ENCODE peak calls at places on chromosomes 11 and 22, in nine cellular contexts. One of them, this sample, is unnamed.

GRCh38 chr11:69823641-69824285 is 4.5 kb upstream of the FGF3 start:
- DNase-seq in keratinocyte: no peak
- DNase-seq in A549: no peak
- DNase-seq in hepatocyte: no peak
- DNase-seq in AG09309: no peak
- DNase-seq in cardiac fibroblast: no peak
- DNase-seq in SK-N-SH: no peak
- DNase-seq in LNCaP clone FGC: no peak
- DNase-seq in upper lobe of right lung: no peak
- DNase-seq in this sample: no peak

GRCh38 chr11:2214527-2215229 is 43.1 kb upstream of the TH start:
- DNase-seq in keratinocyte: no peak
- DNase-seq in A549: no peak
- DNase-seq in hepatocyte: no peak
- DNase-seq in AG09309: no peak
- DNase-seq in cardiac fibroblast: no peak
- DNase-seq in SK-N-SH: peak; percentile 43
- DNase-seq in LNCaP clone FGC: no peak
- DNase-seq in upper lobe of right lung: peak; percentile 60
- DNase-seq in this sample: no peak

GRCh38 chr11:130653838-130654601 is 205.6 kb downstream of the ADAMTS15 start:
- DNase-seq in keratinocyte: no peak
- DNase-seq in A549: no peak
- DNase-seq in hepatocyte: no peak
- DNase-seq in AG09309: no peak
- DNase-seq in cardiac fibroblast: peak; percentile 46
- DNase-seq in SK-N-SH: no peak
- DNase-seq in LNCaP clone FGC: peak; percentile 85
- DNase-seq in upper lobe of right lung: peak; percentile 86
- DNase-seq in this sample: no peak

GRCh38 chr22:49629586-49630447 is 197.9 kb downstream of the BRD1 start:
- DNase-seq in keratinocyte: no peak
- DNase-seq in A549: no peak
- DNase-seq in hepatocyte: peak; percentile 54
- DNase-seq in AG09309: no peak
- DNase-seq in cardiac fibroblast: no peak
- DNase-seq in SK-N-SH: no peak
- DNase-seq in LNCaP clone FGC: no peak
- DNase-seq in upper lobe of right lung: no peak
- DNase-seq in this sample: no peak

GRCh38 chr11:64620286-64620962 is 29.4 kb downstream of the SLC22A12 start:
- DNase-seq in keratinocyte: no peak
- DNase-seq in A549: no peak
- DNase-seq in hepatocyte: peak; percentile 80
- DNase-seq in AG09309: no peak
- DNase-seq in cardiac fibroblast: no peak
- DNase-seq in SK-N-SH: peak; percentile 85
- DNase-seq in LNCaP clone FGC: no peak
- DNase-seq in upper lobe of right lung: no peak
- DNase-seq in this sample: no peak

GRCh38 chr11:123885570-123885969 is at the start of gene TMEM225:
- DNase-seq in keratinocyte: no peak
- DNase-seq in A549: no peak
- DNase-seq in hepatocyte: no peak
- DNase-seq in AG09309: no peak
- DNase-seq in cardiac fibroblast: no peak
- DNase-seq in SK-N-SH: no peak
- DNase-seq in LNCaP clone FGC: no peak
- DNase-seq in upper lobe of right lung: no peak
- DNase-seq in this sample: no peak

GRCh38 chr11:64304032-64304315 is 1.4 kb upstream of the ESRRA start:
- DNase-seq in keratinocyte: no peak
- DNase-seq in A549: no peak
- DNase-seq in hepatocyte: no peak
- DNase-seq in AG09309: no peak
- DNase-seq in cardiac fibroblast: no peak
- DNase-seq in SK-N-SH: no peak
- DNase-seq in LNCaP clone FGC: no peak
- DNase-seq in upper lobe of right lung: no peak
- DNase-seq in this sample: no peak

GRCh38 chr22:37681001-37681424 is 5.1 kb upstream of the NOL12 start:
- DNase-seq in keratinocyte: no peak
- DNase-seq in A549: no peak
- DNase-seq in hepatocyte: no peak
- DNase-seq in AG09309: no peak
- DNase-seq in cardiac fibroblast: peak; percentile 72
- DNase-seq in SK-N-SH: no peak
- DNase-seq in LNCaP clone FGC: no peak
- DNase-seq in upper lobe of right lung: no peak
- DNase-seq in this sample: no peak

GRCh38 chr11:67031791-67032561 is 9.0 kb downstream of the SYT12 start:
- DNase-seq in keratinocyte: no peak
- DNase-seq in A549: no peak
- DNase-seq in hepatocyte: no peak
- DNase-seq in AG09309: no peak
- DNase-seq in cardiac fibroblast: peak; percentile 68
- DNase-seq in SK-N-SH: no peak
- DNase-seq in LNCaP clone FGC: no peak
- DNase-seq in upper lobe of right lung: no peak
- DNase-seq in this sample: no peak

GRCh38 chr11:67030976-67031375 is 8.0 kb downstream of the SYT12 start:
- DNase-seq in keratinocyte: no peak
- DNase-seq in A549: no peak
- DNase-seq in hepatocyte: no peak
- DNase-seq in AG09309: no peak
- DNase-seq in cardiac fibroblast: no peak
- DNase-seq in SK-N-SH: no peak
- DNase-seq in LNCaP clone FGC: no peak
- DNase-seq in upper lobe of right lung: no peak
- DNase-seq in this sample: no peak

GRCh38 chr11:67032830-67033555 is 10.1 kb downstream of the SYT12 start:
- DNase-seq in keratinocyte: no peak
- DNase-seq in A549: peak; percentile 60
- DNase-seq in hepatocyte: peak; percentile 76
- DNase-seq in AG09309: peak; percentile 78
- DNase-seq in cardiac fibroblast: peak; percentile 90
- DNase-seq in SK-N-SH: no peak
- DNase-seq in LNCaP clone FGC: no peak
- DNase-seq in upper lobe of right lung: no peak
- DNase-seq in this sample: no peak

GRCh38 chr11:67034350-67034749 is 11.4 kb downstream of the SYT12 start:
- DNase-seq in keratinocyte: no peak
- DNase-seq in A549: no peak
- DNase-seq in hepatocyte: no peak
- DNase-seq in AG09309: no peak
- DNase-seq in cardiac fibroblast: no peak
- DNase-seq in SK-N-SH: no peak
- DNase-seq in LNCaP clone FGC: no peak
- DNase-seq in upper lobe of right lung: no peak
- DNase-seq in this sample: no peak

DNA sequence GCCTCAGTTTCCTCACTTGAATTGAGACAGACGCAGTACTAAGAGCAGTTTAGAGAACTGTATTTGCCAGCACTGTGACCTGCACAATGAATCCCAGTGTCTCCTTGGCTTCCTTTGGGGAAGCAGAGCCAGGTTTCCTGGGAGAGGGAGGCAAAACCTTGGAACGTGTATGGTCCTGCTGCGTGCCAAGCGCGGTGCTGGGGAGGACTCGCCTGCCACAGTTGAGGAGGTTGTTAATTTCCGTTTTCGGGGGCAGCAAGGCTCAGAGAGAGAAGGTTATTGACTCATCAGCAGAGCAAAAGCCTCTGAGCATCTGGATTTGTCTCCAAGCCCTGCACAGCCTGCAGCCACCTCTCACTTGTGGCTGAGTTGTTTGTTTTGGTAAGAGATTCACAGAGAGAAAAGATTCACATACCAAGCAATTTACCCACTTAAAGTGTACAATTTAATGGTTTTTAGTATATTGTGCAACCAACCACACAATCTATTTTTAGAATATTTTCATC is 10.8 kb downstream of the SYT12 start:
- DNase-seq in keratinocyte: peak; percentile 61
- DNase-seq in A549: no peak
- DNase-seq in hepatocyte: no peak
- DNase-seq in AG09309: peak; percentile 99
- DNase-seq in cardiac fibroblast: peak; percentile 91
- DNase-seq in SK-N-SH: no peak
- DNase-seq in LNCaP clone FGC: no peak
- DNase-seq in upper lobe of right lung: no peak
- DNase-seq in this sample: peak; percentile 81
- TF ChIP-seq CTCF in keratinocyte: no peak
- TF ChIP-seq CTCF in A549: no peak
- TF ChIP-seq CTCF in hepatocyte: no peak
- TF ChIP-seq CTCF in AG09309: no peak
- TF ChIP-seq CTCF in cardiac fibroblast: no peak
- TF ChIP-seq CTCF in SK-N-SH: no peak
- TF ChIP-seq CTCF in LNCaP clone FGC: no peak
- TF ChIP-seq CTCF in upper lobe of right lung: no peak
- TF ChIP-seq CTCF in this sample: no peak

GRCh38 chr11:16611395-16612233 is 126.8 kb upstream of the C11orf58 start:
- DNase-seq in keratinocyte: no peak
- DNase-seq in A549: no peak
- DNase-seq in hepatocyte: peak; percentile 62
- DNase-seq in AG09309: no peak
- DNase-seq in cardiac fibroblast: no peak
- DNase-seq in SK-N-SH: peak; percentile 82
- DNase-seq in LNCaP clone FGC: no peak
- DNase-seq in upper lobe of right lung: no peak
- DNase-seq in this sample: no peak

GRCh38 chr11:16609769-16610168 is 128.7 kb upstream of the C11orf58 start:
- DNase-seq in keratinocyte: no peak
- DNase-seq in A549: no peak
- DNase-seq in hepatocyte: no peak
- DNase-seq in AG09309: no peak
- DNase-seq in cardiac fibroblast: no peak
- DNase-seq in SK-N-SH: no peak
- DNase-seq in LNCaP clone FGC: no peak
- DNase-seq in upper lobe of right lung: no peak
- DNase-seq in this sample: no peak

GRCh38 chr11:16612234-16612571 is 126.2 kb upstream of the C11orf58 start:
- DNase-seq in keratinocyte: no peak
- DNase-seq in A549: no peak
- DNase-seq in hepatocyte: no peak
- DNase-seq in AG09309: no peak
- DNase-seq in cardiac fibroblast: no peak
- DNase-seq in SK-N-SH: no peak
- DNase-seq in LNCaP clone FGC: no peak
- DNase-seq in upper lobe of right lung: no peak
- DNase-seq in this sample: no peak

GRCh38 chr11:16610213-16610737 is 128.2 kb upstream of the C11orf58 start:
- DNase-seq in keratinocyte: no peak
- DNase-seq in A549: no peak
- DNase-seq in hepatocyte: no peak
- DNase-seq in AG09309: no peak
- DNase-seq in cardiac fibroblast: no peak
- DNase-seq in SK-N-SH: no peak
- DNase-seq in LNCaP clone FGC: no peak
- DNase-seq in upper lobe of right lung: no peak
- DNase-seq in this sample: no peak

GRCh38 chr11:16610738-16611388 is 127.6 kb upstream of the C11orf58 start:
- DNase-seq in keratinocyte: no peak
- DNase-seq in A549: no peak
- DNase-seq in hepatocyte: peak; percentile 26
- DNase-seq in AG09309: no peak
- DNase-seq in cardiac fibroblast: no peak
- DNase-seq in SK-N-SH: no peak
- DNase-seq in LNCaP clone FGC: no peak
- DNase-seq in upper lobe of right lung: no peak
- DNase-seq in this sample: no peak
- H3K4me3 ChIP-seq in keratinocyte: no peak overlapping the region
- H3K4me3 ChIP-seq in A549: no peak overlapping the region
- H3K4me3 ChIP-seq in hepatocyte: no peak overlapping the region
- H3K4me3 ChIP-seq in AG09309: no peak overlapping the region
- H3K4me3 ChIP-seq in cardiac fibroblast: no peak overlapping the region
- H3K4me3 ChIP-seq in SK-N-SH: no peak overlapping the region
- H3K4me3 ChIP-seq in LNCaP clone FGC: no peak overlapping the region
- H3K4me3 ChIP-seq in upper lobe of right lung: no peak overlapping the region
- H3K4me3 ChIP-seq in this sample: no peak overlapping the region

GRCh38 chr11:77142091-77142975 is 14.3 kb downstream of the MYO7A start:
- DNase-seq in keratinocyte: no peak
- DNase-seq in A549: no peak
- DNase-seq in hepatocyte: no peak
- DNase-seq in AG09309: no peak
- DNase-seq in cardiac fibroblast: no peak
- DNase-seq in SK-N-SH: peak; percentile 58
- DNase-seq in LNCaP clone FGC: no peak
- DNase-seq in upper lobe of right lung: no peak
- DNase-seq in this sample: no peak
- TF ChIP-seq CTCF in keratinocyte: no peak
- TF ChIP-seq CTCF in A549: no peak
- TF ChIP-seq CTCF in hepatocyte: no peak
- TF ChIP-seq CTCF in AG09309: no peak
- TF ChIP-seq CTCF in cardiac fibroblast: no peak
- TF ChIP-seq CTCF in SK-N-SH: no peak
- TF ChIP-seq CTCF in LNCaP clone FGC: no peak
- TF ChIP-seq CTCF in upper lobe of right lung: no peak
- TF ChIP-seq CTCF in this sample: no peak

GRCh38 chr22:39797528-39798147 is 95.9 kb downstream of the ENTHD1 start:
- DNase-seq in keratinocyte: no peak
- DNase-seq in A549: no peak
- DNase-seq in hepatocyte: no peak
- DNase-seq in AG09309: no peak
- DNase-seq in cardiac fibroblast: no peak
- DNase-seq in SK-N-SH: no peak
- DNase-seq in LNCaP clone FGC: no peak
- DNase-seq in upper lobe of right lung: no peak
- DNase-seq in this sample: no peak
- H3K4me3 ChIP-seq in keratinocyte: no peak overlapping the region
- H3K4me3 ChIP-seq in A549: no peak overlapping the region
- H3K4me3 ChIP-seq in hepatocyte: no peak overlapping the region
- H3K4me3 ChIP-seq in AG09309: no peak overlapping the region
- H3K4me3 ChIP-seq in cardiac fibroblast: no peak overlapping the region
- H3K4me3 ChIP-seq in SK-N-SH: no peak overlapping the region
- H3K4me3 ChIP-seq in LNCaP clone FGC: no peak overlapping the region
- H3K4me3 ChIP-seq in upper lobe of right lung: no peak overlapping the region
- H3K4me3 ChIP-seq in this sample: no peak overlapping the region

GRCh38 chr11:44977493-44977984 is 26.9 kb upstream of the TP53I11 start:
- DNase-seq in keratinocyte: no peak
- DNase-seq in A549: peak; percentile 34
- DNase-seq in hepatocyte: no peak
- DNase-seq in AG09309: no peak
- DNase-seq in cardiac fibroblast: no peak
- DNase-seq in SK-N-SH: peak; percentile 57
- DNase-seq in LNCaP clone FGC: peak; percentile 55
- DNase-seq in upper lobe of right lung: no peak
- DNase-seq in this sample: no peak
- TF ChIP-seq CTCF in keratinocyte: peak; percentile 60
- TF ChIP-seq CTCF in A549: peak; percentile 29
- TF ChIP-seq CTCF in hepatocyte: peak; percentile 30
- TF ChIP-seq CTCF in AG09309: no peak
- TF ChIP-seq CTCF in cardiac fibroblast: peak; percentile 27
- TF ChIP-seq CTCF in SK-N-SH: peak; percentile 30
- TF ChIP-seq CTCF in LNCaP clone FGC: peak; percentile 52
- TF ChIP-seq CTCF in upper lobe of right lung: peak; percentile 40
- TF ChIP-seq CTCF in this sample: no peak

This sample was measured in HFF-Myc.